ENCODE peak calls at places on chromosomes 7 and 10, in four cellular contexts. X, U, N and D are unnamed samples.
A peak's percentile ranks its signal among the peaks of the same experiment; 100 is the strongest.

GRCh38 chr7:43764807-43765491 is 6.5 kb downstream of the BLVRA start:
- DNase-seq in X (peak; percentile 24), U (no peak), N (no peak), D (no peak)

GRCh38 chr10:78806805-78807221 is 262.0 kb upstream of the ZMIZ1 start:
- DNase-seq in X (no peak), U (no peak), N (no peak), D (no peak)

GRCh38 chr7:31875424-31875823 is 188.4 kb downstream of the PPP1R17 start:
- DNase-seq in X (no peak), U (no peak), N (no peak), D (no peak)

GRCh38 chr10:70233109-70233938 is at the start of gene PPA1:
- DNase-seq in X (peak; percentile 97), U (peak; percentile 98), N (peak; percentile 98), D (peak; percentile 99)

GRCh38 chr7:45598697-45599520 is 24.7 kb downstream of the ADCY1 start:
- DNase-seq in X (no peak), U (no peak), N (peak; percentile 4), D (no peak)

GRCh38 chr10:45444022-45444421 is 70.0 kb downstream of the ALOX5 start:
- DNase-seq in X (no peak), U (no peak), N (no peak), D (no peak)

GRCh38 chr7:107934991-107935770 is 44.2 kb downstream of the DLD start:
- DNase-seq in X (no peak), U (no peak), N (no peak), D (no peak)

GRCh38 chr7:132030161-132030568 is 473.7 kb upstream of the PODXL start:
- DNase-seq in X (no peak), U (no peak), N (peak; percentile 65), D (peak; percentile 52)

GRCh38 chr10:44635181-44635580 is 250.3 kb upstream of the CXCL12 start:
- DNase-seq in X (no peak), U (no peak), N (no peak), D (no peak)

GRCh38 chr10:97013568-97013967 is 172.2 kb downstream of the SLIT1 start:
- DNase-seq in X (no peak), U (no peak), N (no peak), D (no peak)

GRCh38 chr10:97012470-97012869 is 173.3 kb downstream of the SLIT1 start:
- DNase-seq in X (no peak), U (peak; percentile 49), N (no peak), D (no peak)

GRCh38 chr10:97013983-97014382 is 171.8 kb downstream of the SLIT1 start:
- DNase-seq in X (no peak), U (peak; percentile 47), N (no peak), D (no peak)

GRCh38 chr10:97010695-97011206 is 175.0 kb downstream of the SLIT1 start:
- DNase-seq in X (no peak), U (peak; percentile 67), N (no peak), D (no peak)

DNA sequence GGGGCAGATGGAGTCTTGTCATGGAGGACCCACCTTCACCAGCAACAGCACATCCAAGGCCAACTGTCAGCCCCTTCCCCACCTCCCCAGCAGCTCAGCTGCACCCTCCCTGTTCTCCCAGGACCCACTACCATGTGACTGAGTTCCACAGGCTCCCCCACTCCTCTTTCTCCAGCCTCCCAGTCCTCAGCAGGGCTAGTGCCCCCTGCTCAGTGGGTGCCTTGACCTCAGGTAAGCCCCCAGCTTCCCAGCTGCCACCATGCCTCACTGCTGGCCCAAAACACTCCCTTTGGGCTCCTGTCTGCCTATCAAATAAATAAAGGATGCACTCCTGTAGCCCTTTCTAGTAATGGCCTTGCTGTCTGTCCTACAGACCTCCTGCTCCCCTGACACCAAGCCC is 174.4 kb downstream of the SLIT1 start:
- DNase-seq in X (no peak), U (peak; percentile 21), N (no peak), D (no peak)
- TF ChIP-seq POLR2A in X (no peak), U (no peak), N (no peak), D (no peak)

GRCh38 chr7:471866-472639 is 47.6 kb downstream of the PDGFA start:
- DNase-seq in X (peak; percentile 89), U (peak; percentile 75), N (no peak), D (peak; percentile 38)

GRCh38 chr7:469591-469961 is 50.1 kb downstream of the PDGFA start:
- DNase-seq in X (no peak), U (peak; percentile 75), N (no peak), D (peak; percentile 4)

GRCh38 chr7:472640-472957 is 47.0 kb downstream of the PDGFA start:
- DNase-seq in X (no peak), U (no peak), N (no peak), D (no peak)

GRCh38 chr7:473211-473734 is 46.4 kb downstream of the PDGFA start:
- DNase-seq in X (no peak), U (peak; percentile 68), N (no peak), D (no peak)

DNA sequence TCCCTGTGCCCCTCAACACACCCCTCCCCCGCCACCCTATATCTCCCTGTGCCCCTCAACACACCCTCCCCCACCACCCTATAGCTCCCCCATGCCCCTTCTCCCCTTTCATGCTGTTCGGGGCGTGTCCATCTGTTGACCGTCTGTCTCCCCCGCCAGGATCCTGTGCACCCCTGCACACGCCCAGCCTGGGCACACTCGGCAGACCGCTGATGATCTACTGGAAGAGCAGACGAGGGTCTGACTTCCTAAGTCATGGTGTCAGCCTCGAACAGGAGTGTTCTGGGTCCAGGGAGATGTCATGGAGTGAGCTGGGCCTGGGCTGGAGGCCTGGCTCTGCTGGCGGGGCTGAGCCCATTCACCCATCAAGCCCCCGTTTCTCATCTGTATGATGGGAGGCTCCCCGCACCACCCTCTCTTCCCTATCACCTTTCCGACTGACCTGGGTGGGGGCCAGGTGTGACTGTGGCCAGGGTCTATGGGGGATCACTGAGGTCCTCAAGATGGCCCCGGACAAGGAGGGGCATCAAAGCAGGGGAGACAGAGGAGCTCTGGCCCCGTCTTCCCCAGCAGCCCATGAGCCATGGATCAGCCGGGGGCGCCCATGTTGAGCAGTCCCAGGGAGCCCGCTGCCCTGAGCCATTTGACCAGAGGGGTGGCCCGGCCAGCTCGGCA is 48.3 kb downstream of the PDGFA start:
- DNase-seq in X (no peak), U (peak; percentile 63), N (no peak), D (no peak)
- H3K27ac ChIP-seq in X (peak overlapping the region; percentile 66), U (peak overlapping the region; percentile 51), N (no peak overlapping the region), D (peak overlapping the region; percentile 48)

GRCh38 chr10:28679941-28680752 is 2.8 kb downstream of the BAMBI start:
- DNase-seq in X (peak; percentile 15), U (no peak), N (no peak), D (no peak)
- H3K4me3 ChIP-seq in X (no peak overlapping the region), U (peak overlapping the region; percentile 76), N (no peak overlapping the region), D (no peak overlapping the region)

DNA sequence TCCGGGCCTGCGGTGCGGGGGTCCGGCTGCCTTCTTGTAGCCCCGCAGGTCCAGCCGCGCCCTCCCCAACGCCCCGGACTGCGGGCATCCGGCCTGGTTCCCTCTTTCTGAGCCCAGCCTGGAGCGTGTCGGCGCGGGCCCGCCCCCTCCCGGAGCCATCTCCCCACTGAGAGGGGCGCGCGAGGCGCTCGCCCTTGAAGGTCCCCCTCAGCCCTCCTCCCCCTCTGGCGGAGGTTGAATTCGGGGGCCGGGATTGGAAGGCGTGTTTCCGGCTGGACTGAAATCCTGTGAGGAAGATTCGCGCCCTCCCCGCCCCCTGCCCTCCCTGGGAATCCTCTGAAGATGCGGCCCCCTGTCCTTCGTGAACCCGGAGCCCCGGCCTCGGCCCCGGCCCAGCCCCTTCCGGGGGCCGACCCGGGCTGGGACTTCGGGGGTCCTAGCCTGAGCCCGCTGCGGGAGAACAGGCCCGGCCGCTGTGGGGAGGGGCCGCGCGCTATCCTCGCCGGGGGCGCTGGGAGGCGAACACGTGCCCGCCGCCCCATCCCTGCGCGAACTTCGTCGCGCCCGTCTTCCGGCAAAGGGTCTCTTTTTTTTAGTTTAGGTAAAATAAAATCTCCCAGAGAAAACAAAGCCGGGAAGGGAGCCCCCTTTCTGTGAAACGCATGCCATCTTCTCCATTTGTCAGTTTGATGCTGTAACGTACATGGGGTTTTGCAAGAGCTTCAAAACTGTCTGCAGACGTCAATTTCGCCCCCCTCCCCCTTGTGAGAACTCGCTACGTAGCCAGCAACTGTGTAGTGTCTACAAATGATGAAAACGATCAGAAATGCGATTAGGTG is 636 bp downstream of the PDCD4 start:
- DNase-seq in X (peak; percentile 52), U (peak; percentile 88), N (peak; percentile 77), D (peak; percentile 75)
- TF ChIP-seq POLR2A in X (peak; percentile 23), U (peak; percentile 40), N (peak; percentile 11), D (no peak)

DNA sequence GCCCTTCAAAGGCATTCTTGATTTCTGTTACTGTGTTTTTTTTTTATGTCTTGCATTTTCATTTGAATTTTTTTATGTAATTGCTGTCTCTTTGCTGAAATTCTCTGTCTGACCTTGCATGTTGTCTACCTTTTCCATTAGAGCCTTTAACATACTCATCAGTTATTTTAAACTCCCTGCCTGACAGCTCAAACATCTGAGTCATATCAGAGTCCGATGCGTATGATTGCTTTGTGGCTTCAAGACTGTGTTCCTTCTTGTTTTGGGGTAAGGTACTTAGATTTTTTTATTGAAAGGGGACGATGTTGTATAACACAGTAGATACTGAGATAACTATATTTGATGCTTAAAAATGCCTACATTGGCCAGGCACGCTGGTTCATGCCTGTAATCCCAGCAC is 9.7 kb upstream of the TARP start:
- DNase-seq in X (no peak), U (no peak), N (no peak), D (no peak)
- H3K27ac ChIP-seq in X (no peak overlapping the region), U (no peak overlapping the region), N (no peak overlapping the region), D (no peak overlapping the region)

GRCh38 chr10:85735997-85736396 is 630.6 kb downstream of the GRID1 start:
- DNase-seq in X (no peak), U (no peak), N (no peak), D (no peak)

DNA sequence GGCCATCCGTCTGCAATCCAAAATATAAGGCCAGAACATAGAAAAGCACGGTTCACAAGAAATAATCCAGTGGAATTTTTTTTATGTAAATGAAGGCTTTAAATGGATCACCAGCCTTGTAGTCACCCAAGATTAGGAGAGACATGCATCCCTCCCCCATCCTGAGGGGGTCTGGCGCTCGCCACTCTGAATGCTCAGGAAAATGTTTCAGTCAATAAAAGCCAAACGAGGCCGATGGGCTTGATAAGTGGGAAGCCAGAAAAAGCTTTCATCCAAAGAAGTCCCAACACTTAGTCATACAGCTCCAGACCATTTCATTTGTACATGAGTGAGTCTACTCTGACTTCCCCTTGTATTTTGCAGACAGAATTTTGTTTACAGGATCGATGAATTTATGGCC is 631.8 kb downstream of the GRID1 start:
- DNase-seq in X (no peak), U (no peak), N (no peak), D (no peak)
- H3K4me3 ChIP-seq in X (no peak overlapping the region), U (no peak overlapping the region), N (no peak overlapping the region), D (no peak overlapping the region)

GRCh38 chr7:26190417-26190869 is 10.1 kb downstream of the HNRNPA2B1 start:
- DNase-seq in X (no peak), U (no peak), N (no peak), D (no peak)

GRCh38 chr7:26191233-26191973 is 9.1 kb downstream of the HNRNPA2B1 start:
- DNase-seq in X (no peak), U (no peak), N (no peak), D (no peak)

GRCh38 chr7:26188291-26188999 is 12.1 kb downstream of the HNRNPA2B1 start:
- DNase-seq in X (no peak), U (no peak), N (no peak), D (no peak)

GRCh38 chr7:26189000-26189539 is 11.5 kb downstream of the HNRNPA2B1 start:
- DNase-seq in X (no peak), U (no peak), N (no peak), D (no peak)

DNA sequence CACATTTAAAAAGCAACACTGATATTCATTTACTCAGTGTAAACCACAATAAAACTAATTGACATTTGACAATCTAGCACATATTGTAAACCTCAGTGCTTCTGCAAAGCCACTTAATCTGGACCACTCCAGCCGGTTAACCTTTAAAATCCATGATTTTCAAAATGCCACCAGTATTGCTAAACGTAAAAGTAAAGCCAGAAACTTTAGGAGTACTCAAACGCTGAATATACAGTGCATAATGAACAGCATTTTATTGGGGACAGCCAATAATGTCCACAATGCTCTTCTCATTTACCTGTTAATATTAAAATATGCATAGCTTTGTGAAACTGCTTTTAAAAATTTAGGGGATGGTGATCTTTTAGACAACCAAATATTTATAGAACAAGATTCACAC is 10.8 kb downstream of the HNRNPA2B1 start:
- DNase-seq in X (no peak), U (no peak), N (no peak), D (no peak)
- TF ChIP-seq POLR2A in X (no peak), U (no peak), N (no peak), D (no peak)